ENCODE peak calls at places on chromosomes 16 and 17, in seven cellular contexts. One of them, this sample, is unnamed.

GRCh38 chr16:81374514-81374913 is 59.8 kb downstream of the GAN start:
- DNase-seq in SK-N-SH: no peak
- DNase-seq in psoas muscle: no peak
- DNase-seq in mammary epithelial cell: no peak
- DNase-seq in OCI-LY7: no peak
- DNase-seq in hepatocyte: no peak
- DNase-seq in colonic mucosa: no peak
- DNase-seq in this sample: no peak

GRCh38 chr17:17127730-17128291 is 78.3 kb downstream of the PLD6 start:
- DNase-seq in psoas muscle: peak
- DNase-seq in hepatocyte: no peak
- DNase-seq in mammary epithelial cell: no peak
- DNase-seq in SK-N-SH: no peak
- DNase-seq in colonic mucosa: no peak
- DNase-seq in OCI-LY7: no peak
- DNase-seq in this sample: no peak

GRCh38 chr17:65785109-65785508 is 223.7 kb upstream of the AXIN2 start:
- DNase-seq in colonic mucosa: no peak
- DNase-seq in mammary epithelial cell: peak
- DNase-seq in OCI-LY7: no peak
- DNase-seq in psoas muscle: no peak
- DNase-seq in SK-N-SH: no peak
- DNase-seq in hepatocyte: peak
- DNase-seq in this sample: peak

GRCh38 chr16:70460737-70461261 is 6.4 kb downstream of the FCSK start:
- DNase-seq in colonic mucosa: no peak
- DNase-seq in hepatocyte: no peak
- DNase-seq in SK-N-SH: peak
- DNase-seq in psoas muscle: no peak
- DNase-seq in OCI-LY7: no peak
- DNase-seq in mammary epithelial cell: no peak
- DNase-seq in this sample: no peak

GRCh38 chr16:89358030-89359005 is 132.0 kb downstream of the ANKRD11 start:
- DNase-seq in psoas muscle: peak
- DNase-seq in colonic mucosa: no peak
- DNase-seq in OCI-LY7: no peak
- DNase-seq in mammary epithelial cell: no peak
- DNase-seq in SK-N-SH: no peak
- DNase-seq in hepatocyte: no peak
- DNase-seq in this sample: no peak

GRCh38 chr16:58510097-58510775 is 5.1 kb upstream of the SETD6 start:
- DNase-seq in psoas muscle: peak
- DNase-seq in mammary epithelial cell: no peak
- DNase-seq in colonic mucosa: no peak
- DNase-seq in hepatocyte: no peak
- DNase-seq in SK-N-SH: no peak
- DNase-seq in OCI-LY7: no peak
- DNase-seq in this sample: no peak

GRCh38 chr17:39618252-39618913 is 8.4 kb upstream of the PPP1R1B start:
- DNase-seq in hepatocyte: no peak
- DNase-seq in psoas muscle: no peak
- DNase-seq in SK-N-SH: peak
- DNase-seq in mammary epithelial cell: peak
- DNase-seq in colonic mucosa: peak
- DNase-seq in OCI-LY7: peak
- DNase-seq in this sample: peak

GRCh38 chr16:46850619-46851555 is 19.9 kb upstream of the C16orf87 start:
- DNase-seq in hepatocyte: no peak
- DNase-seq in OCI-LY7: peak
- DNase-seq in mammary epithelial cell: no peak
- DNase-seq in colonic mucosa: no peak
- DNase-seq in SK-N-SH: no peak
- DNase-seq in psoas muscle: no peak
- DNase-seq in this sample: no peak

GRCh38 chr16:66007717-66008116 is 358.8 kb upstream of the CDH5 start:
- DNase-seq in SK-N-SH: no peak
- DNase-seq in OCI-LY7: no peak
- DNase-seq in colonic mucosa: no peak
- DNase-seq in psoas muscle: peak
- DNase-seq in mammary epithelial cell: no peak
- DNase-seq in hepatocyte: peak
- DNase-seq in this sample: peak

GRCh38 chr17:28426081-28426519 is 20.1 kb upstream of the SLC46A1 start:
- DNase-seq in mammary epithelial cell: no peak
- DNase-seq in psoas muscle: no peak
- DNase-seq in colonic mucosa: no peak
- DNase-seq in SK-N-SH: peak
- DNase-seq in OCI-LY7: no peak
- DNase-seq in hepatocyte: no peak
- DNase-seq in this sample: peak

GRCh38 chr17:68054296-68054900 is 18.9 kb downstream of the KPNA2 start:
- DNase-seq in mammary epithelial cell: peak
- DNase-seq in colonic mucosa: no peak
- DNase-seq in hepatocyte: no peak
- DNase-seq in OCI-LY7: no peak
- DNase-seq in psoas muscle: no peak
- DNase-seq in SK-N-SH: no peak
- DNase-seq in this sample: no peak

GRCh38 chr17:33202796-33203195 is 90.3 kb downstream of the ASIC2 start:
- DNase-seq in OCI-LY7: no peak
- DNase-seq in hepatocyte: no peak
- DNase-seq in SK-N-SH: no peak
- DNase-seq in mammary epithelial cell: no peak
- DNase-seq in colonic mucosa: no peak
- DNase-seq in psoas muscle: no peak
- DNase-seq in this sample: no peak

GRCh38 chr16:46427340-46428107 is 193.7 kb downstream of the SHCBP1 start:
- DNase-seq in psoas muscle: no peak
- DNase-seq in colonic mucosa: no peak
- DNase-seq in OCI-LY7: no peak
- DNase-seq in mammary epithelial cell: no peak
- DNase-seq in SK-N-SH: no peak
- DNase-seq in hepatocyte: no peak
- DNase-seq in this sample: no peak

GRCh38 chr17:76466775-76467130 is 650 bp upstream of the AANAT start:
- DNase-seq in hepatocyte: no peak
- DNase-seq in OCI-LY7: no peak
- DNase-seq in colonic mucosa: no peak
- DNase-seq in psoas muscle: peak
- DNase-seq in SK-N-SH: no peak
- DNase-seq in mammary epithelial cell: no peak
- DNase-seq in this sample: no peak

GRCh38 chr17:72535346-72535745 is 414.5 kb downstream of the SOX9 start:
- DNase-seq in SK-N-SH: no peak
- DNase-seq in mammary epithelial cell: no peak
- DNase-seq in hepatocyte: no peak
- DNase-seq in colonic mucosa: no peak
- DNase-seq in psoas muscle: no peak
- DNase-seq in OCI-LY7: no peak
- DNase-seq in this sample: no peak

GRCh38 chr17:72536788-72537187 is 416.0 kb downstream of the SOX9 start:
- DNase-seq in colonic mucosa: no peak
- DNase-seq in hepatocyte: no peak
- DNase-seq in psoas muscle: no peak
- DNase-seq in OCI-LY7: no peak
- DNase-seq in SK-N-SH: no peak
- DNase-seq in mammary epithelial cell: no peak
- DNase-seq in this sample: no peak

GRCh38 chr17:72534776-72535175 is 414.0 kb downstream of the SOX9 start:
- DNase-seq in mammary epithelial cell: no peak
- DNase-seq in colonic mucosa: no peak
- DNase-seq in hepatocyte: no peak
- DNase-seq in SK-N-SH: no peak
- DNase-seq in OCI-LY7: no peak
- DNase-seq in psoas muscle: no peak
- DNase-seq in this sample: no peak

GRCh38 chr17:72535779-72536178 is 415.0 kb downstream of the SOX9 start:
- DNase-seq in mammary epithelial cell: no peak
- DNase-seq in hepatocyte: no peak
- DNase-seq in colonic mucosa: no peak
- DNase-seq in psoas muscle: no peak
- DNase-seq in SK-N-SH: no peak
- DNase-seq in OCI-LY7: no peak
- DNase-seq in this sample: no peak

GRCh38 chr17:72534265-72534664 is 413.4 kb downstream of the SOX9 start:
- DNase-seq in psoas muscle: no peak
- DNase-seq in mammary epithelial cell: no peak
- DNase-seq in colonic mucosa: no peak
- DNase-seq in OCI-LY7: no peak
- DNase-seq in hepatocyte: no peak
- DNase-seq in SK-N-SH: no peak
- DNase-seq in this sample: no peak
- H3K27ac ChIP-seq in psoas muscle: no peak
- H3K27ac ChIP-seq in mammary epithelial cell: no peak
- H3K27ac ChIP-seq in colonic mucosa: no peak
- H3K27ac ChIP-seq in OCI-LY7: no peak
- H3K27ac ChIP-seq in hepatocyte: no peak
- H3K27ac ChIP-seq in SK-N-SH: no peak
- H3K27ac ChIP-seq in this sample: no peak

DNA sequence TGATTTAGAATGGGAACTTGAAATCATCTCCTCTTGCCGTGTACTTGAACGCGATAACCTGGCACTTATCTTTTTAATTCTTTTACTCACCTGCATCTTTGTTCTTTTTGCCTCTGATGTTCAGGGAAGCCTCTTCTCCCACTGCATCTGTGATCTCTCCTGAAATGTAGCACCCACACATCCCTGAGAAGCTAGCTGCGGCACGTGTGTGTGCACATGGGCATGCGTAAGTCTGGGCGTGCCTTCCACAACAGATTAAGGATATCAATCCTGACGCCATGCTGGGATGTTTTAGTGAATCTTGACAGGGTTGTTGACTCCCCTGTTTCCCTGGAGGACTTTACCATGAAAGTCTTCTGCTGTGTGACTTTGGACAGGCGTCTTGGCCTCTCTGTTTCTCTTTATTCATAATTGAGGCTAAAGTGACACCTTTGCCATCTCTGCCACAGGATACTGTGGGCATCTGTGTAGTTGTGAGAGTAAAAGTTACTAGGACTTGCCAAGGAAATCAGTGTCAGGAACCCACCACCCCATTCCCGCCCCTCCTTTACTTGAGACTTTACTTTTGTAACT is 20.5 kb downstream of the IL4R start:
- DNase-seq in SK-N-SH: no peak
- DNase-seq in hepatocyte: no peak
- DNase-seq in mammary epithelial cell: no peak
- DNase-seq in colonic mucosa: no peak
- DNase-seq in OCI-LY7: no peak
- DNase-seq in psoas muscle: no peak
- DNase-seq in this sample: no peak
- H3K27ac ChIP-seq in SK-N-SH: no peak
- H3K27ac ChIP-seq in hepatocyte: no peak
- H3K27ac ChIP-seq in mammary epithelial cell: no peak
- H3K27ac ChIP-seq in colonic mucosa: peak
- H3K27ac ChIP-seq in OCI-LY7: no peak
- H3K27ac ChIP-seq in psoas muscle: no peak
- H3K27ac ChIP-seq in this sample: no peak

DNA sequence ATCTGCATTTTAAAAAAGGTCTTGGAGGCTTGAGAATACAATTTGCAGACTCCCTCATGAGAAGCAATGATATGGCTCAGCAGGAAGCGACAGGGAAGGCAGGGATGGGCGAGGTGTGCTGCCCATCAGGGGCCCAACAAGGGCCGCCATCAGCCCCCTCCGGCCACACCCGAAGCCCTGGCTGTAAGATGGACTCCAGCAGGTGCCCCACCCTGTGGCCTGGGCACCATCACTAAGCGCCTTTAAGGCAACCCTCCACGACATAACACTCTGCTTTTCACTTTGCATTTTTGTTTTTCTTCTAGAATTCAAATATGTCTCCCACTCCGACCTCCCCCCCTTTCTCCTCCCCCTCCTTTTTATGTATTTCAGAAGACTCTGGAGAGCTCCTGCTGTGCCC is 52.2 kb upstream of the RCVRN start:
- DNase-seq in mammary epithelial cell: no peak
- DNase-seq in psoas muscle: no peak
- DNase-seq in SK-N-SH: no peak
- DNase-seq in OCI-LY7: no peak
- DNase-seq in colonic mucosa: no peak
- DNase-seq in hepatocyte: no peak
- DNase-seq in this sample: no peak
- H3K27ac ChIP-seq in mammary epithelial cell: no peak
- H3K27ac ChIP-seq in psoas muscle: no peak
- H3K27ac ChIP-seq in SK-N-SH: no peak
- H3K27ac ChIP-seq in OCI-LY7: no peak
- H3K27ac ChIP-seq in colonic mucosa: no peak
- H3K27ac ChIP-seq in hepatocyte: no peak
- H3K27ac ChIP-seq in this sample: no peak

GRCh38 chr17:80151333-80151732 is 4.4 kb upstream of the EIF4A3 start:
- DNase-seq in colonic mucosa: no peak
- DNase-seq in SK-N-SH: no peak
- DNase-seq in OCI-LY7: no peak
- DNase-seq in hepatocyte: peak
- DNase-seq in mammary epithelial cell: peak
- DNase-seq in psoas muscle: no peak
- DNase-seq in this sample: no peak
- H3K27ac ChIP-seq in colonic mucosa: no peak
- H3K27ac ChIP-seq in SK-N-SH: no peak
- H3K27ac ChIP-seq in OCI-LY7: peak
- H3K27ac ChIP-seq in hepatocyte: peak
- H3K27ac ChIP-seq in mammary epithelial cell: no peak
- H3K27ac ChIP-seq in psoas muscle: no peak
- H3K27ac ChIP-seq in this sample: no peak

GRCh38 chr17:59694344-59694743 is 12.9 kb downstream of the PTRH2 start:
- DNase-seq in psoas muscle: no peak
- DNase-seq in SK-N-SH: no peak
- DNase-seq in OCI-LY7: no peak
- DNase-seq in hepatocyte: no peak
- DNase-seq in colonic mucosa: no peak
- DNase-seq in mammary epithelial cell: no peak
- DNase-seq in this sample: no peak
- H3K27ac ChIP-seq in psoas muscle: no peak
- H3K27ac ChIP-seq in SK-N-SH: peak
- H3K27ac ChIP-seq in OCI-LY7: no peak
- H3K27ac ChIP-seq in hepatocyte: no peak
- H3K27ac ChIP-seq in colonic mucosa: no peak
- H3K27ac ChIP-seq in mammary epithelial cell: no peak
- H3K27ac ChIP-seq in this sample: no peak

This sample was measured in PC-3.